ENCODE peak calls at places on chromosome 11, in nine cellular contexts. P is tibial artery, W is epithelial cell of esophagus, U is progenitor cell of endocrine pancreas, O is mucosa of descending colon, Q is A549, V is heart left ventricle, K is psoas muscle, S is T-helper 2 cell. I is an unnamed sample.

GRCh38 chr11:4891996-4892640 is 10.4 kb downstream of the OR51T1 start:
- DNase-seq in S (no peak), V (no peak), O (no peak), P (no peak), W (peak), U (no peak), K (no peak), Q (no peak), I (peak)

GRCh38 chr11:110355011-110355744 is 58.8 kb upstream of the RDX start:
- DNase-seq in W (no peak), O (no peak), S (no peak), Q (peak), K (no peak), V (no peak), U (no peak), P (no peak), I (no peak)

GRCh38 chr11:18615628-18616392 is 16.2 kb downstream of the MISFA start:
- DNase-seq in S (no peak), U (no peak), K (no peak), Q (no peak), W (peak), P (no peak), O (no peak), V (no peak), I (no peak)

GRCh38 chr11:115918579-115918978 is 414.4 kb upstream of the CADM1 start:
- DNase-seq in Q (no peak), V (no peak), P (no peak), S (no peak), U (no peak), K (no peak), O (no peak), W (no peak), I (no peak)

GRCh38 chr11:31607914-31608313 is 98.3 kb downstream of the ELP4 start:
- DNase-seq in P (no peak), U (no peak), K (no peak), W (no peak), Q (no peak), V (no peak), O (no peak), S (no peak), I (no peak)

GRCh38 chr11:131685206-131685605 is 314.8 kb downstream of the NTM start:
- DNase-seq in S (no peak), U (no peak), P (no peak), K (no peak), Q (no peak), V (no peak), W (no peak), O (no peak), I (no peak)

GRCh38 chr11:107493117-107493516 is 35.5 kb upstream of the CWF19L2 start:
- DNase-seq in U (no peak), Q (peak), O (no peak), K (no peak), S (no peak), V (no peak), P (no peak), W (peak), I (peak)

GRCh38 chr11:70548976-70549375 is 150.6 kb downstream of the CTTN start:
- DNase-seq in V (no peak), Q (no peak), P (no peak), U (no peak), O (peak), S (no peak), W (no peak), K (peak), I (no peak)

GRCh38 chr11:132158091-132158490 is 787.7 kb downstream of the NTM start:
- DNase-seq in O (no peak), U (no peak), Q (peak), K (no peak), V (no peak), S (no peak), P (no peak), W (peak), I (peak)

I was measured in RKO.